ENCODE peak calls at places on chromosomes 11 and 22, in five cellular contexts. P, O, B, M and S are unnamed samples.

GRCh38 chr22:44002324-44002723 is 21.8 kb upstream of the PARVB start:
- DNase-seq in P (no peak), O (no peak), B (no peak), M (no peak), S (no peak)

GRCh38 chr22:29149841-29150555 is 55.7 kb upstream of the EMID1 start:
- DNase-seq in P (peak; percentile 12), O (no peak), B (no peak), M (no peak), S (no peak)

GRCh38 chr22:35192121-35192918 is 65.0 kb upstream of the HMGXB4 start:
- DNase-seq in P (no peak), O (no peak), B (no peak), M (peak; percentile 3), S (no peak)

GRCh38 chr11:13480198-13480597 is 15.6 kb downstream of the PTH start:
- DNase-seq in P (peak; percentile 60), O (no peak), B (no peak), M (peak; percentile 45), S (no peak)

GRCh38 chr11:92589512-92589911 is 364.9 kb downstream of the FAT3 start:
- DNase-seq in P (no peak), O (no peak), B (no peak), M (no peak), S (no peak)

GRCh38 chr11:122114976-122115375 is 1.0 kb downstream of the BLID start:
- DNase-seq in P (no peak), O (no peak), B (no peak), M (no peak), S (no peak)

GRCh38 chr22:36160499-36160942 is at the start of gene APOL3:
- DNase-seq in P (no peak), O (no peak), B (no peak), M (no peak), S (peak; percentile 29)

GRCh38 chr11:10192036-10192435 is 102.0 kb downstream of the SBF2 start:
- DNase-seq in P (no peak), O (no peak), B (peak; percentile 29), M (no peak), S (no peak)

GRCh38 chr11:27795955-27796861 is 96.0 kb upstream of the BDNF start:
- DNase-seq in P (no peak), O (peak; percentile 57), B (no peak), M (no peak), S (no peak)

GRCh38 chr22:43560651-43561050 is 148.8 kb downstream of the MPPED1 start:
- DNase-seq in P (no peak), O (no peak), B (no peak), M (no peak), S (no peak)

GRCh38 chr11:78189851-78190250 is 1.1 kb downstream of the USP35 start:
- DNase-seq in P (peak; percentile 30), O (no peak), B (no peak), M (no peak), S (no peak)

GRCh38 chr11:74024630-74025029 is 15.7 kb upstream of the UCP3 start:
- DNase-seq in P (peak; percentile 85), O (no peak), B (no peak), M (no peak), S (peak; percentile 61)

GRCh38 chr11:72598901-72599300 is 75.3 kb downstream of the PDE2A start:
- DNase-seq in P (peak; percentile 56), O (peak; percentile 37), B (no peak), M (peak; percentile 65), S (no peak)

GRCh38 chr22:35802885-35803284 is 85.2 kb downstream of the APOL5 start:
- DNase-seq in P (no peak), O (no peak), B (no peak), M (no peak), S (no peak)

GRCh38 chr11:10476927-10477689 is 22.0 kb downstream of the AMPD3 start:
- DNase-seq in P (no peak), O (no peak), B (peak; percentile 55), M (no peak), S (no peak)

GRCh38 chr22:22248878-22249277 is 4.3 kb downstream of the VPREB1 start:
- DNase-seq in P (no peak), O (no peak), B (no peak), M (no peak), S (no peak)

GRCh38 chr11:26947379-26947844 is 46.5 kb upstream of the FIBIN start:
- DNase-seq in P (no peak), O (no peak), B (no peak), M (peak; percentile 2), S (peak; percentile 100)

GRCh38 chr11:6553634-6554033 is 49.8 kb downstream of the RRP8 start:
- DNase-seq in P (no peak), O (no peak), B (no peak), M (no peak), S (no peak)

GRCh38 chr11:128492461-128492860 is 94.9 kb downstream of the ETS1 start:
- DNase-seq in P (no peak), O (no peak), B (no peak), M (no peak), S (peak; percentile 69)

GRCh38 chr11:45722144-45722543 is 56.7 kb upstream of the CHST1 start:
- DNase-seq in P (peak; percentile 6), O (no peak), B (no peak), M (peak; percentile 39), S (no peak)

GRCh38 chr11:57456960-57457642 is 3.2 kb upstream of the RTN4RL2 start:
- DNase-seq in P (peak; percentile 92), O (peak; percentile 87), B (peak; percentile 88), M (peak; percentile 91), S (peak; percentile 39)

DNA sequence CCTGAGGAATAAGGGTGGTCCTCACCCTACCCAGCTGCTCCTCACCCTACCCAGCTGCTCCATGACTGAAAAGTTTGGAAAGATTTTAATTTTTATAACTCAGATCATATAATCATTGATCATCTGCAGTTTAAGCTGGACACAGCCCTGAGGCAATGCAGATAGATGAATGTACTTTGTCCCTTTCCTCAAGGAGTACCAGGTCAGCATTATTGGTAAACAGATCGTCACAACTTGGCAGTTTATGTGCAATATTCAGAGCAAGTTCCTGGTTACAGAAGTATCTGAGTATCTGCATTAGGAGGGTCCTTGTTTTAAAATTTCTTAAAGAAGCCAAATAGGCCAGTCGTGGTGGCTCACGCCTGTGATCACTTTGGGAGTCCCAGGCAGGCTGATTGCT is 3.6 kb downstream of the TNRC6B start:
- DNase-seq in P (no peak), O (no peak), B (no peak), M (no peak), S (no peak)
- H3K4me2 ChIP-seq in P (peak overlapping the region; percentile 52), O (no peak overlapping the region), B (no peak overlapping the region), M (peak overlapping the region; percentile 77), S (peak overlapping the region; percentile 96)

GRCh38 chr22:47564158-47564450 is 801.7 kb downstream of the TBC1D22A start:
- DNase-seq in P (no peak), O (no peak), B (no peak), M (no peak), S (no peak)

GRCh38 chr22:47563406-47564157 is 801.1 kb downstream of the TBC1D22A start:
- DNase-seq in P (no peak), O (no peak), B (no peak), M (no peak), S (no peak)

GRCh38 chr22:47558828-47559700 is 796.6 kb downstream of the TBC1D22A start:
- DNase-seq in P (no peak), O (no peak), B (no peak), M (no peak), S (no peak)

GRCh38 chr22:47561766-47562165 is 799.3 kb downstream of the TBC1D22A start:
- DNase-seq in P (no peak), O (no peak), B (no peak), M (no peak), S (no peak)

DNA sequence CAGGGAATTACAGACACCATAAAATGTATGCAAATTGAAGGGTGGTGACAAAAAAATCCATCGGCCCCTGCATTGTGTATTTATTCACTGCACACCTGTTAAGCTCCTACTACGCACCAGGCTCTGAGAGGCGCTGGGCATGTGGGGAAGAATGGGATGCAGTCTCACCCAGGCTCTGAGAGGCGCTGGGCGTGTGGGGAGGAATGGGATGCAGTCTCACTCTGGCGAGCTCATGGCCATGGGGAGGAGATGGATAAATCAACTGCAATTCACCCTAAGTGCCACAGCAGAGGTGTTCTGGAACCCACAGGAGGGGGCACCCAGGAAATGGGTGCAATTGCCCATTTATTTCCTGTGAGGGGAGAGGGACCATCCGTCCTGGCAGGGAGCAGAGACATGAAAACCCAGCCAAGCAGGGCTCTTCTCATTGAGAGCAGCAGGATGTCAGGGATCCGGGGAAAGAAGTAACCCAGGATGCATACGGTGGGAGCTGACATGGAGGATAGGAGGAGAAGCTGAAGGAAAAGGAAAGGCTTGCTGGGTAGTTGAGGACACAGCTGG is 798.7 kb downstream of the TBC1D22A start:
- DNase-seq in P (no peak), O (no peak), B (no peak), M (no peak), S (no peak)
- H3K9me3 ChIP-seq in P (no peaks in the 10 kb centered on the region), O (peaks cover 62% of the 10 kb centered on the region), B (no peaks in the 10 kb centered on the region), M (no peaks in the 10 kb centered on the region), S (peaks cover 14% of the 10 kb centered on the region)

GRCh38 chr11:76667856-76668255 is 2.7 kb downstream of the LRRC32 start:
- DNase-seq in P (no peak), O (no peak), B (no peak), M (no peak), S (no peak)

GRCh38 chr11:76667271-76667818 is 3.2 kb downstream of the LRRC32 start:
- DNase-seq in P (no peak), O (no peak), B (no peak), M (no peak), S (no peak)

GRCh38 chr11:76669901-76670474 is 559 bp downstream of the LRRC32 start:
- DNase-seq in P (no peak), O (no peak), B (no peak), M (no peak), S (peak; percentile 84)

GRCh38 chr11:76666830-76667229 is 3.7 kb downstream of the LRRC32 start:
- DNase-seq in P (no peak), O (no peak), B (no peak), M (no peak), S (no peak)

GRCh38 chr11:76668362-76669155 is 2.0 kb downstream of the LRRC32 start:
- DNase-seq in P (no peak), O (no peak), B (no peak), M (no peak), S (no peak)
- H3K4me2 ChIP-seq in P (no peak overlapping the region), O (no peak overlapping the region), B (peak overlapping the region; percentile 64), M (no peak overlapping the region), S (peak overlapping the region; percentile 87)

GRCh38 chr11:120224872-120225371 is 14.1 kb downstream of the OAF start:
- DNase-seq in P (no peak), O (no peak), B (no peak), M (no peak), S (no peak)

GRCh38 chr11:120227228-120227852 is 12.6 kb upstream of the POU2F3 start:
- DNase-seq in P (no peak), O (no peak), B (no peak), M (no peak), S (no peak)

GRCh38 chr11:120226242-120226641 is 13.7 kb upstream of the POU2F3 start:
- DNase-seq in P (no peak), O (no peak), B (no peak), M (no peak), S (no peak)

GRCh38 chr11:120225372-120225909 is 14.5 kb upstream of the POU2F3 start:
- DNase-seq in P (no peak), O (no peak), B (no peak), M (no peak), S (no peak)

DNA sequence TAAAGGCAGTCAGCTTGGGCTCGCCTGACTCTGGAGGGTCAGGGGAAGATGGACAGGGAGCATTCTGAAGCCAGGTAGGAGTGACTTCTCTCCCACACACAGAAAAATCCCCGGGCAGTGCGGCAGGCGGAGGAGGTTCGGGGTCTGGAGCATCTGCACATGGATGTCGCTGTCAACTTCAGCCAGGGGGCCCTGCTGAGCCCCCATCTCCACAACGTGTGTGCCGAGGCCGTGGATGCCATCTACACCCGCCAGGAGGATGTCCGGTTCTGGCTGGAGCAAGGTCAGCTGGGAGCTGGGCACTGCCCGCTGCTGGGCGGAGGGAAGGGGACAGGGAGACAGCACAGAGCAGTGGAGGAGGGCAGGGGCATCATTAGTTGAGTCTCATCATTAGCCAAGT is 13.2 kb upstream of the POU2F3 start:
- DNase-seq in P (no peak), O (no peak), B (no peak), M (no peak), S (no peak)
- H3K9me3 ChIP-seq in P (no peaks in the 10 kb centered on the region), O (no peaks in the 10 kb centered on the region), B (no peaks in the 10 kb centered on the region), M (no peaks in the 10 kb centered on the region), S (no peaks in the 10 kb centered on the region)